ENCODE peak calls at places on chromosome 11, in six cellular contexts. Z, I, K, D, T and J are unnamed samples. For H3K9me3 and H3K4me1, the result is how much of the 10 kb centered on the place peaks cover.

GRCh38 chr11:98185245-98185644 is 835.5 kb upstream of the CNTN5 start:
- DNase-seq in T (no peak), D (no peak), I (no peak), Z (no peak), K (no peak), J (no peak)

GRCh38 chr11:76321820-76322524 is 59.0 kb downstream of the THAP12 start:
- DNase-seq in I (no peak), Z (peak), T (no peak), K (no peak), D (no peak), J (no peak)

GRCh38 chr11:118604566-118604965 is 2.8 kb upstream of the PHLDB1 start:
- DNase-seq in T (no peak), I (no peak), D (no peak), K (peak), Z (no peak), J (no peak)

GRCh38 chr11:21007297-21007696 is 337.9 kb downstream of the NELL1 start:
- DNase-seq in Z (no peak), T (no peak), K (no peak), I (no peak), D (no peak), J (no peak)

GRCh38 chr11:134586726-134587125 is 174.7 kb upstream of the B3GAT1 start:
- DNase-seq in Z (no peak), D (no peak), I (no peak), T (no peak), K (no peak), J (no peak)

GRCh38 chr11:114042234-114042633 is 17.3 kb upstream of the ZBTB16 start:
- DNase-seq in D (no peak), Z (no peak), K (no peak), T (no peak), I (no peak), J (no peak)

GRCh38 chr11:66126808-66127555 is 56.9 kb downstream of the PACS1 start:
- DNase-seq in I (peak), D (peak), Z (peak), K (peak), T (peak), J (peak)

GRCh38 chr11:62652156-62653006 is 721 bp downstream of the INTS5 start:
- DNase-seq in Z (no peak), T (peak), I (no peak), K (peak), D (no peak), J (peak)

GRCh38 chr11:112016088-112016764 is 9.0 kb upstream of the DLAT start:
- DNase-seq in Z (peak), K (peak), I (no peak), T (no peak), D (no peak), J (no peak)

GRCh38 chr11:121688860-121689614 is 236.3 kb upstream of the SORL1-AS1 start:
- DNase-seq in I (peak), D (no peak), T (no peak), K (no peak), Z (peak), J (no peak)

GRCh38 chr11:96045622-96046456 is 121.9 kb upstream of the MTMR2 start:
- DNase-seq in I (no peak), T (no peak), Z (peak), D (no peak), K (peak), J (no peak)

GRCh38 chr11:27013741-27014415 is 20.0 kb downstream of the FIBIN start:
- DNase-seq in I (no peak), D (no peak), K (peak), Z (no peak), T (no peak), J (no peak)

GRCh38 chr11:66747480-66747879 is 18.5 kb upstream of the SPTBN2 start:
- DNase-seq in D (no peak), I (no peak), Z (no peak), K (no peak), T (no peak), J (no peak)

GRCh38 chr11:94968334-94968958 is 4.9 kb downstream of the CWC15 start:
- DNase-seq in I (no peak), Z (no peak), T (no peak), K (peak), D (no peak), J (no peak)

GRCh38 chr11:120327311-120327710 is 2.2 kb downstream of the TLCD5 start:
- DNase-seq in T (no peak), Z (no peak), I (no peak), K (no peak), D (no peak), J (no peak)

GRCh38 chr11:61528114-61528513 is 19.6 kb downstream of the LRRC10B start:
- DNase-seq in Z (no peak), T (no peak), D (no peak), K (no peak), I (no peak), J (no peak)

GRCh38 chr11:120805960-120806555 is 217.8 kb upstream of the TBCEL start:
- DNase-seq in T (no peak), I (no peak), K (no peak), D (no peak), Z (no peak), J (no peak)

GRCh38 chr11:68763181-68763721 is 11.9 kb upstream of the TESMIN start:
- DNase-seq in K (no peak), D (no peak), I (peak), Z (no peak), T (no peak), J (no peak)

GRCh38 chr11:37710031-37710430 is 1112.0 kb upstream of the RAG2 start:
- DNase-seq in Z (no peak), T (no peak), K (peak), D (no peak), I (no peak), J (no peak)

GRCh38 chr11:117554601-117555333 is 227.1 kb downstream of the CEP164 start:
- DNase-seq in T (no peak), D (no peak), K (no peak), Z (no peak), I (no peak), J (peak)

GRCh38 chr11:92751594-92751993 is 217.9 kb upstream of the MTNR1B start:
- DNase-seq in T (no peak), Z (peak), I (no peak), K (no peak), D (no peak), J (no peak)

GRCh38 chr11:32893091-32893946 is 708 bp downstream of the QSER1 start:
- DNase-seq in D (peak), I (peak), Z (peak), K (peak), T (peak), J (peak)

GRCh38 chr11:2818021-2818420 is 67.6 kb downstream of the CDKN1C start:
- DNase-seq in D (peak), T (no peak), I (no peak), Z (no peak), K (no peak), J (no peak)

GRCh38 chr11:2816941-2817421 is 68.6 kb downstream of the CDKN1C start:
- DNase-seq in D (peak), I (no peak), Z (peak), T (no peak), K (peak), J (peak)

GRCh38 chr11:2815762-2816496 is 69.6 kb downstream of the CDKN1C start:
- DNase-seq in D (peak), I (no peak), K (no peak), T (no peak), Z (no peak), J (no peak)

GRCh38 chr11:2817431-2817830 is 68.1 kb downstream of the CDKN1C start:
- DNase-seq in I (no peak), K (no peak), Z (no peak), T (no peak), D (peak), J (no peak)

DNA sequence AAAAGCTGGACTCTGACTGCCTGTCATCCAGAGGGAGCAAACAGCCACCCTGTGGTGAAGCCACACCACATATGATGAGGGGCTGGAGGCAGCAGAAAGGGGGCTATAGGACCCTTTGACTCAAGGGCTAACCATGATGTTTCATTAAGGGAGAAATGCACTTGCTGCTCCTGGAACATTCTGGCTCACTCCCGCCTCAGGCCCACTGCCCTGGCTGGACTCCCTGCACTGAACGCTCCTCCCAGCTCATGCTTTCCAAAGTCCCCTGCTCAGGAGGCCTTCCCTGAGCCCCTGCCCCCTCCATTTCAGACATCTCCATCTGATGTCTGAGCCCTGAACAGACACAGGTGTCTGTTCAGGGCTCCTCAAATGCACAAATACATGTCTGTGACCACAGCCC is 69.1 kb downstream of the CDKN1C start:
- DNase-seq in T (no peak), Z (no peak), K (no peak), I (no peak), D (peak), J (no peak)
- H3K9me3 ChIP-seq in T (under half), Z (under half), K (under half), I (under half), D (under half), J (under half)

DNA sequence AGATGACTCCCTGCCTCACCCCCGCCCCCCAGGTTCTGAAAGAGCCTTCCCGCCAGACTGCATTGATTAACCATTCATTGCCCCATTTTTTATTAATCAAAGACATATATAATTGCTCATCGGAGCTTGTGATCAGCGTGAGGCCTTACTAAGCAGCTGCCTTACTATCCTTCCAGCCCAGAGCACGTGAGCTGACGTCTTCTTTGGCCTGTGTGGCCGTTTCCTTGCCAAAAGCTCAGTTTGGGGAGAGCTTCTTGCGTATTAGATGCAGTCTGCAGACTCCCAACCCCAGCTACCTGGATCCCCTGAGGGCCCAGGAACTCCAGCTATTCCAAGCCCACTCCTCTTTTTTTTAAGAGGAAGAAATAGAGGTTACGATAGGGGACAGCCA is 766 bp upstream of the SLC43A3 start:
- DNase-seq in T (no peak), I (no peak), K (no peak), D (peak), Z (peak), J (peak)
- H3K4me1 ChIP-seq in T (under half), I (under half), K (under half), D (under half), Z (half or more), J (half or more)

DNA sequence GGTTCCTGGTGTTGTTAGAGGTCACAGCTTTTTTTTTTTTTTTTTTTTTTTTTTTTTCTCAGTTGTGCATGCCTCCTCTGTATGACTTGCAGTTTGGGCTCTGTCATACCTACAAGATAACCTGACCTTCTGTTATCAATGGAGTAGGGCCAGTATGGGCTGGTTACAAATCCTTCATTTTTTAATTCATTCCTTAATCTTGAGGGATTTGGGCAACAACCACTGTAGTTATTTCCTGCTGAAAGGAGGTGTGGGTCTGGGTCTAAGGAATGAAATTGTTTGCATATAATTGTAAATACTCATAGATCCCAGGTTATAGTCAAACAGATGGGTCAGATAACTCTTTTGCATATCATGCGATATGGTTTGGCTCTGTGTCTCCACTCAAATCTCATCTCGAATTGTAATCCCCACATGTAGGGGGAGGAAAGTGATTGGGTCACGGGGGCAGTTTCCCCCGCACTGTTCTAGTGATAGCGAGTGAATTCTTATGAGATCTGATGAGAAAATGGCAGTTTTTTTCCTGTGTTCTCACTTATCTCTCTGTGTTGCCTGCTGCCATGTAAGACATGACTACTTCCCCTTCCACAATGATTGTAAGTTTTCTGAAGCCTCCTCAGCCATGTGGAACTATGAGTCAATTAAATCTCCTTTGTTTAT is 14.1 kb upstream of the GLYAT start:
- DNase-seq in Z (no peak), K (no peak), T (no peak), D (no peak), I (no peak), J (no peak)
- H3K9me3 ChIP-seq in Z (under half), K (under half), T (under half), D (under half), I (under half), J (under half)

GRCh38 chr11:79471071-79471470 is 30.2 kb upstream of the TENM4 start:
- DNase-seq in Z (no peak), D (no peak), T (no peak), I (no peak), K (no peak), J (no peak)
- H3K4me1 ChIP-seq in Z (under half), D (under half), T (under half), I (under half), K (under half), J (under half)

GRCh38 chr11:77789061-77789730 is 31.3 kb downstream of the RSF1 start:
- DNase-seq in D (no peak), T (no peak), Z (no peak), K (no peak), I (no peak), J (no peak)
- H3K9me3 ChIP-seq in D (under half), T (under half), Z (under half), K (under half), I (under half), J (under half)

GRCh38 chr11:17428261-17428660 is 39.8 kb upstream of the KCNJ11 start:
- DNase-seq in K (no peak), D (no peak), Z (no peak), T (no peak), I (no peak), J (no peak)

GRCh38 chr11:17432041-17432440 is 43.6 kb upstream of the KCNJ11 start:
- DNase-seq in K (no peak), I (no peak), D (no peak), Z (no peak), T (no peak), J (no peak)

GRCh38 chr11:17431139-17431538 is 42.7 kb upstream of the KCNJ11 start:
- DNase-seq in D (peak), Z (no peak), K (no peak), T (no peak), I (no peak), J (no peak)

GRCh38 chr11:17428930-17429329 is 40.5 kb upstream of the KCNJ11 start:
- DNase-seq in Z (no peak), I (no peak), D (no peak), K (no peak), T (no peak), J (no peak)

DNA sequence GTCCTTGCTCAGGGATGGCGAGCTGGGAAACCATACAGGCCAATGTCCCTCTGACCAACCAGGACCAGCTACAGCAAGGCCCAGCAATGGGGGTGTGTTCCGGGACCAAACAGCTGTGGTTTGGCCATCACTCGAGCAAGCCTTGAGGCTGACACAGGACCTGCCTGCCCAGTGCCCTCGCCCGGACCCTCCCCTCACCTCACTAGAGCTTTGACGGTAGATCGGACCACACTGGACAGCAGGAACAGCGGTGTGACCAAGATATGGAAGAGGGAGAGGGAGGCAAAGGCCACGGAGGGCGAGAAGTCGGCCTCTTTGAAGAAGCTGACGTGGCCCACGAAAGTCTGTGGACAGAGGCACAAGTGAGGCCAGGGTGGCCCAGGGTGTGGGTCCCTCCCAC is 42.2 kb upstream of the KCNJ11 start:
- DNase-seq in D (no peak), Z (no peak), T (no peak), K (no peak), I (no peak), J (no peak)
- H3K4me1 ChIP-seq in D (under half), Z (under half), T (under half), K (under half), I (under half), J (under half)

GRCh38 chr11:9332655-9333054 is 18.3 kb upstream of the TMEM41B start:
- DNase-seq in I (no peak), D (no peak), K (no peak), T (no peak), Z (no peak), J (no peak)
- H3K9me3 ChIP-seq in I (under half), D (under half), K (under half), T (under half), Z (under half), J (under half)

GRCh38 chr11:128705124-128705920 is 11.4 kb downstream of the FLI1 start:
- DNase-seq in T (no peak), K (no peak), Z (no peak), I (no peak), D (no peak), J (no peak)

GRCh38 chr11:128708660-128709059 is 14.8 kb downstream of the FLI1 start:
- DNase-seq in T (no peak), Z (no peak), K (no peak), D (no peak), I (no peak), J (no peak)

GRCh38 chr11:128711136-128711535 is 17.3 kb downstream of the FLI1 start:
- DNase-seq in T (no peak), Z (no peak), K (peak), D (no peak), I (no peak), J (no peak)

GRCh38 chr11:128707671-128708070 is 13.8 kb downstream of the FLI1 start:
- DNase-seq in Z (no peak), I (no peak), K (peak), D (no peak), T (no peak), J (no peak)

GRCh38 chr11:128709402-128709801 is 15.5 kb downstream of the FLI1 start:
- DNase-seq in D (no peak), Z (no peak), T (no peak), I (no peak), K (peak), J (no peak)
- H3K4me1 ChIP-seq in D (under half), Z (under half), T (half or more), I (under half), K (under half), J (half or more)

DNA sequence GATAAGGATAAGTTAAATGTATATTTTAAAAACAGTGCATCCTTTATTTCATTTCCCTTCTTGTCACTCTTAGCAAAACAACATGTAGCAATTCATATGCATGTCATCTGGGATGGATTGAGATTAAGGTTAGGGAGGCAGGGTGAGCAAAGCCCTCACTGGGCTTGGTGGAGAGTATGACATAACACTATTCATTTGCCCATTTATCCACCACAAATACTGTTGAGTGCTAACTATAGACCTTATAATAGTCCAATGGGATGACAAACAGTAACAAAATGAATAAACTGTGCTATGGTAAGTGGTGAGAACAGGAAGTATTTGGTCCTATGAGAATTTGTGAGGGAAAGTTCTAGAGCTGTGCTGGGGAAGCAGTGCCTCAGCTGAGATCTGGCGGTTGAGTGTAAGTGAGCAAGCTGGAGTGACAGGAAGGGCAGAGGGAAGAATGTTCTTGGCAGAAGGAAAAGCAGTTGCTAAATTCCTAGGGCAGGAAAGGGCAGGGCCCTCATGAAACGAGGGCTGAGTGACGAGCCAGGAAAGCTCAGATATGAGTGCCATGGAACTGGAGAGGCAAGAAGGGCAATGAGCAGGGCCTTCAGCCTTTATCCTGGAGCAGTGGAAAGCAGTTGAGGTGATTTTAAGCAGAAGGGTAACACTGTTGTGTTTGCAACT is 6.7 kb downstream of the HSD17B12 start:
- DNase-seq in K (peak), T (no peak), I (no peak), Z (no peak), D (peak), J (peak)
- H3K9me3 ChIP-seq in K (under half), T (under half), I (under half), Z (under half), D (under half), J (under half)

GRCh38 chr11:75301602-75302345 is 49.7 kb downstream of the ARRB1 start:
- DNase-seq in K (no peak), Z (peak), I (no peak), D (peak), T (no peak), J (peak)

GRCh38 chr11:75301131-75301530 is 50.3 kb downstream of the ARRB1 start:
- DNase-seq in T (no peak), Z (peak), I (no peak), K (no peak), D (peak), J (no peak)

GRCh38 chr11:75293903-75294302 is 53.3 kb downstream of the TPBGL start:
- DNase-seq in T (no peak), I (no peak), D (peak), Z (no peak), K (no peak), J (no peak)

GRCh38 chr11:75302346-75302745 is 49.1 kb downstream of the ARRB1 start:
- DNase-seq in Z (no peak), D (peak), K (no peak), I (no peak), T (no peak), J (no peak)

DNA sequence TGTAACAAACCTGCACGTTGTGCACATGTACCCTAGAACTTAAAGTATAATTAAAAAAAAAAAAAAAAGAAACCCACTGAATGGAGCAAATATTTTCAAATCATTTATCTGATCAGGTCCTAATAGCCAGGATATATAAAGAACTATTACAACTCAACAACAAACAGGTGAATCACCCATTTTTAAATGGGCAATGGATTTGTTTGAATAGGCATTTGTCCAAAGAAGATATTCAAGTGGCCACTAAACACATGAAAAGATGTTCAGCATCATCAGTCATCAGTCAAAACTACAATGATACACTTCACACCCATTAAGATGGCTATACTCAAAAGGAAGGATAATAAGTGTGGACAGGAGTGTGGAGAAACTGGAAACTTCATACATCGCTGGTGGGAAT is 53.3 kb downstream of the ARRB1 start:
- DNase-seq in D (no peak), Z (no peak), T (no peak), I (no peak), K (no peak), J (no peak)
- H3K4me1 ChIP-seq in D (under half), Z (under half), T (under half), I (under half), K (under half), J (under half)